ENCODE peak calls at places on chromosome 4, in six cellular contexts. U, Z, Y, X, L and R are unnamed samples.

GRCh38 chr4:183422962-183423653 is 21.3 kb upstream of the CDKN2AIP start:
- DNase-seq in Z (peak), U (no peak), X (no peak), L (no peak), Y (no peak), R (no peak)

GRCh38 chr4:154506253-154506652 is 14.7 kb upstream of the DCHS2 start:
- DNase-seq in Z (peak), Y (peak), U (no peak), L (no peak), X (no peak), R (peak)

GRCh38 chr4:26420438-26420837 is 69.8 kb downstream of the CCKAR start:
- DNase-seq in X (no peak), Y (no peak), L (no peak), U (no peak), Z (peak), R (peak)

GRCh38 chr4:1177274-1178141 is 5.1 kb upstream of the SPON2 start:
- DNase-seq in Z (no peak), U (no peak), L (no peak), Y (no peak), X (no peak), R (no peak)

GRCh38 chr4:2673157-2673556 is 83.0 kb downstream of the TNIP2 start:
- DNase-seq in U (no peak), Y (no peak), X (no peak), L (no peak), Z (peak), R (peak)

GRCh38 chr4:66840178-66840577 is 705.1 kb downstream of the CENPC start:
- DNase-seq in Z (no peak), L (no peak), U (no peak), Y (no peak), X (no peak), R (no peak)

GRCh38 chr4:128379860-128380259 is 92.2 kb upstream of the PGRMC2 start:
- DNase-seq in L (no peak), Z (peak), U (no peak), Y (peak), X (no peak), R (peak)

GRCh38 chr4:41505161-41505653 is 32.8 kb upstream of the LIMCH1 start:
- DNase-seq in L (no peak), U (no peak), Z (peak), Y (peak), X (no peak), R (peak)

GRCh38 chr4:148196168-148196567 is 246.0 kb downstream of the NR3C2 start:
- DNase-seq in U (no peak), L (no peak), X (no peak), Y (no peak), Z (no peak), R (no peak)